ENCODE peak calls at places on chromosome 16, in five cellular contexts. J is bronchial epithelial cell, A is COR-L47, R is A172, X is aorta. S is an unnamed sample.

GRCh38 chr16:88941933-88942909 is 34.8 kb downstream of the CBFA2T3 start:
- DNase-seq in A (peak; percentile 30), X (no peak), R (no peak), J (no peak), S (no peak)

GRCh38 chr16:23497543-23497868 is 12.8 kb downstream of the GGA2 start:
- DNase-seq in X (no peak), A (no peak), R (no peak), J (no peak), S (no peak)

GRCh38 chr16:11297492-11298142 is 16.5 kb upstream of the PRM1 start:
- DNase-seq in R (peak; percentile 61), X (peak; percentile 88), A (peak; percentile 20), J (peak; percentile 9), S (peak; percentile 37)

GRCh38 chr16:80367037-80367658 is 173.6 kb upstream of the DYNLRB2 start:
- DNase-seq in A (no peak), X (no peak), J (no peak), R (no peak), S (no peak)

GRCh38 chr16:31467858-31468257 is 4.1 kb upstream of the TGFB1I1 start:
- DNase-seq in A (no peak), J (no peak), R (no peak), X (no peak), S (no peak)

GRCh38 chr16:68257251-68257905 is 6.9 kb upstream of the SLC7A6 start:
- DNase-seq in J (no peak), R (peak; percentile 49), X (no peak), A (peak; percentile 30), S (no peak)

GRCh38 chr16:87233928-87234327 is 83.3 kb downstream of the C16orf95 start:
- DNase-seq in J (no peak), X (no peak), A (no peak), R (no peak), S (no peak)

GRCh38 chr16:75111514-75112280 is 4.9 kb downstream of the LDHD start:
- DNase-seq in R (no peak), X (no peak), J (no peak), A (no peak), S (no peak)

GRCh38 chr16:54447606-54448440 is 161.2 kb upstream of the IRX3 start:
- DNase-seq in J (peak; percentile 91), X (no peak), A (no peak), R (peak; percentile 86), S (peak; percentile 77)

GRCh38 chr16:19858006-19858653 is 26.5 kb downstream of the GPRC5B start:
- DNase-seq in R (no peak), X (peak; percentile 11), J (no peak), A (no peak), S (no peak)

GRCh38 chr16:3022697-3023414 is 886 bp downstream of the HCFC1R1 start:
- DNase-seq in X (peak; percentile 91), A (no peak), R (no peak), J (no peak), S (no peak)

GRCh38 chr16:4696905-4697866 is 3.8 kb downstream of the NUDT16L1 start:
- DNase-seq in J (no peak), X (peak; percentile 75), R (no peak), A (no peak), S (no peak)

GRCh38 chr16:57194512-57194911 is 8.4 kb downstream of the RSPRY1 start:
- DNase-seq in X (no peak), J (peak; percentile 97), R (peak; percentile 90), A (no peak), S (peak; percentile 91)

GRCh38 chr16:66554021-66554420 is 1.6 kb downstream of the CKLF start:
- DNase-seq in A (no peak), J (no peak), R (no peak), X (no peak), S (no peak)

GRCh38 chr16:84340305-84341040 is 27.9 kb upstream of the ATP2C2 start:
- DNase-seq in X (peak; percentile 66), R (no peak), J (peak; percentile 81), A (no peak), S (no peak)

GRCh38 chr16:4315185-4316102 is at the start of gene GLIS2:
- DNase-seq in R (peak; percentile 73), A (peak; percentile 67), J (no peak), X (peak; percentile 91), S (peak; percentile 46)

GRCh38 chr16:87490091-87490798 is 2.6 kb downstream of the ZCCHC14 start:
- DNase-seq in X (no peak), A (no peak), R (no peak), J (no peak), S (no peak)

GRCh38 chr16:68022278-68022727 is 729 bp downstream of the DDX28 start:
- DNase-seq in A (no peak), J (no peak), R (no peak), X (peak; percentile 75), S (no peak)

GRCh38 chr16:27870116-27870798 is 193.3 kb downstream of the GSG1L start:
- DNase-seq in J (no peak), R (no peak), X (no peak), A (no peak), S (no peak)

GRCh38 chr16:19559242-19559910 is 3.9 kb downstream of the VPS35L start:
- DNase-seq in R (peak; percentile 76), X (no peak), J (peak; percentile 45), A (peak; percentile 26), S (peak; percentile 49)

GRCh38 chr16:89827383-89828198 is 684 bp upstream of the SPIRE2 start:
- DNase-seq in J (peak; percentile 45), A (no peak), R (peak; percentile 75), X (no peak), S (peak; percentile 50)

GRCh38 chr16:66927012-66927436 is 1.7 kb upstream of the RRAD start:
- DNase-seq in A (no peak), X (no peak), J (peak; percentile 67), R (peak; percentile 98), S (peak; percentile 100)

GRCh38 chr16:89319883-89320716 is 102.6 kb downstream of the ZNF778 start:
- DNase-seq in J (peak; percentile 91), A (no peak), R (peak; percentile 93), X (peak; percentile 90), S (peak; percentile 80)

GRCh38 chr16:4110680-4111079 is 5.6 kb downstream of the ADCY9 start:
- DNase-seq in X (no peak), J (no peak), A (no peak), R (no peak), S (no peak)

GRCh38 chr16:80601182-80601581 is 60.4 kb downstream of the DYNLRB2 start:
- DNase-seq in X (no peak), A (no peak), R (no peak), J (no peak), S (no peak)

GRCh38 chr16:54932737-54933254 is 2.1 kb downstream of the IRX5 start:
- DNase-seq in J (no peak), X (no peak), A (no peak), R (no peak), S (no peak)

GRCh38 chr16:391885-392335 is 5.1 kb upstream of the NME4 start:
- DNase-seq in J (peak; percentile 55), X (no peak), A (peak; percentile 43), R (peak; percentile 68), S (peak; percentile 95)

GRCh38 chr16:48156790-48157209 is 1.0 kb upstream of the ABCC12 start:
- DNase-seq in X (peak; percentile 94), R (peak; percentile 70), A (peak; percentile 53), J (peak; percentile 54), S (peak; percentile 41)

GRCh38 chr16:79100456-79100855 is 500.1 kb downstream of the MAF start:
- DNase-seq in A (no peak), J (peak; percentile 2), X (no peak), R (no peak), S (no peak)

GRCh38 chr16:67227567-67227921 is 614 bp downstream of the TMEM208 start:
- DNase-seq in A (no peak), R (no peak), J (no peak), X (no peak), S (no peak)

GRCh38 chr16:4877298-4877685 is 30.0 kb downstream of the UBN1 start:
- DNase-seq in R (no peak), X (peak; percentile 51), J (no peak), A (no peak), S (no peak)

GRCh38 chr16:55737966-55738365 is 82.2 kb downstream of the SLC6A2 start:
- DNase-seq in J (no peak), A (no peak), X (no peak), R (no peak), S (no peak)

GRCh38 chr16:75246504-75247205 is 4.8 kb downstream of the BCAR1 start:
- DNase-seq in A (no peak), R (no peak), X (no peak), J (no peak), S (no peak)

GRCh38 chr16:31265329-31266245 is 5.8 kb downstream of the ITGAM start:
- DNase-seq in R (peak; percentile 95), J (peak; percentile 88), A (no peak), X (peak; percentile 72), S (peak; percentile 84)